ENCODE peak calls at places on chromosomes 3 and 15, in nine cellular contexts. Y is right atrium auricular region; W is cardiac muscle cell; C is endodermal cell; R is fibroblast of lung; G is CD8-positive, alpha-beta memory T cell; N is SK-N-SH; A is lung; B is psoas muscle. U is an unnamed sample. For H3K4me1, the result is how much of the 10 kb centered on the place peaks cover.

GRCh38 chr15:74920472-74920871 is 13.8 kb upstream of the FAM219B start:
- DNase-seq in Y (no peak), W (no peak), C (no peak), R (peak), G (no peak), N (no peak), A (no peak), B (no peak), U (no peak)

GRCh38 chr3:196219194-196219969 is 3.0 kb downstream of the SLC51A start:
- DNase-seq in Y (peak), W (no peak), C (peak), R (peak), G (peak), N (peak), A (peak), B (peak), U (peak)

GRCh38 chr15:41940441-41940857 is 31.9 kb downstream of the EHD4 start:
- DNase-seq in Y (no peak), W (no peak), C (peak), R (peak), G (no peak), N (no peak), A (no peak), B (no peak), U (peak)

GRCh38 chr3:182487048-182487447 is 306.3 kb upstream of the ATP11B start:
- DNase-seq in Y (no peak), W (no peak), C (no peak), R (no peak), G (no peak), N (no peak), A (no peak), B (no peak), U (peak)

GRCh38 chr15:74994236-74994635 is 1.1 kb upstream of the SCAMP5 start:
- DNase-seq in Y (no peak), W (no peak), C (no peak), R (no peak), G (no peak), N (no peak), A (no peak), B (no peak), U (no peak)

GRCh38 chr3:100782359-100782758 is 73.1 kb downstream of the TFG start:
- DNase-seq in Y (no peak), W (no peak), C (no peak), R (no peak), G (no peak), N (no peak), A (no peak), B (no peak), U (peak)

GRCh38 chr3:127103116-127103515 is 89.8 kb upstream of the PRR23E start:
- DNase-seq in Y (no peak), W (no peak), C (no peak), R (no peak), G (no peak), N (no peak), A (no peak), B (no peak), U (no peak)

GRCh38 chr3:13801361-13802214 is 78.3 kb downstream of the WNT7A start:
- DNase-seq in Y (no peak), W (no peak), C (no peak), R (no peak), G (no peak), N (no peak), A (no peak), B (no peak), U (no peak)

GRCh38 chr3:144109944-144110343 is 138.3 kb downstream of the DIPK2A start:
- DNase-seq in Y (no peak), W (no peak), C (no peak), R (no peak), G (no peak), N (no peak), A (no peak), B (no peak), U (no peak)

GRCh38 chr15:44718180-44718926 is 7.0 kb downstream of the B2M start:
- DNase-seq in Y (no peak), W (no peak), C (no peak), R (no peak), G (no peak), N (no peak), A (no peak), B (no peak), U (no peak)

GRCh38 chr15:44719293-44719999 is 8.1 kb downstream of the B2M start:
- DNase-seq in Y (no peak), W (no peak), C (no peak), R (peak), G (peak), N (no peak), A (no peak), B (no peak), U (peak)

GRCh38 chr15:44716983-44717602 is 5.8 kb downstream of the B2M start:
- DNase-seq in Y (no peak), W (no peak), C (no peak), R (no peak), G (no peak), N (no peak), A (no peak), B (no peak), U (no peak)

GRCh38 chr15:44720460-44721185 is 9.3 kb downstream of the B2M start:
- DNase-seq in Y (no peak), W (no peak), C (no peak), R (no peak), G (no peak), N (no peak), A (no peak), B (no peak), U (no peak)

DNA sequence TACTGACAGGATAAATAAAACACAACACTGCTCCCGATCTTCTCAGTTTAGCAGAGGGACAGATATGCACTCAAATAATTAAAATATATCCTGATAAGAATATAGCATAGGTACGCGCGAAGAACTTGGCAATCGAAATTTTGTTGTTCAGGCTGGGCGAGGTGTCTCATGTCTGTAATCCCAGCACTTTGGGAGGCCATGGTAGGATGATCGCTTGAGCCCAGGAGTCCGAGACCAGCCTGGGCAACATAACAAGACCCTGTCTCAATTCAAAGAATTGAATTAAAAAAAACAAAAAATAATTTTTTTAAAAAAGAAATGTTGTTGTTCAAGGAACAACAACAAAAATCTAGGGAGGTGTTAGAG is 7.6 kb downstream of the B2M start:
- DNase-seq in Y (no peak), W (no peak), C (no peak), R (no peak), G (no peak), N (no peak), A (no peak), B (no peak), U (no peak)
- H3K4me1 ChIP-seq in Y (under half), W (under half), C (under half), R (under half), G (half or more), N (under half), A (under half), B (under half), U (under half)

GRCh38 chr15:62104846-62105245 is 38.1 kb downstream of the C2CD4A start:
- DNase-seq in Y (no peak), W (no peak), C (no peak), R (no peak), G (no peak), N (no peak), A (no peak), B (no peak), U (peak)

GRCh38 chr15:62104406-62104805 is 37.6 kb downstream of the C2CD4A start:
- DNase-seq in Y (no peak), W (no peak), C (no peak), R (no peak), G (no peak), N (no peak), A (no peak), B (no peak), U (peak)

GRCh38 chr15:62107561-62108110 is 40.9 kb downstream of the C2CD4A start:
- DNase-seq in Y (no peak), W (no peak), C (no peak), R (peak), G (no peak), N (no peak), A (no peak), B (no peak), U (no peak)

GRCh38 chr15:62103431-62103830 is 36.7 kb downstream of the C2CD4A start:
- DNase-seq in Y (no peak), W (no peak), C (no peak), R (no peak), G (no peak), N (no peak), A (no peak), B (no peak), U (no peak)

GRCh38 chr15:62105266-62105665 is 38.5 kb downstream of the C2CD4A start:
- DNase-seq in Y (no peak), W (no peak), C (no peak), R (no peak), G (no peak), N (no peak), A (no peak), B (no peak), U (no peak)
- H3K27ac ChIP-seq in Y (no peak), W (no peak), C (no peak), R (no peak), G (no peak), N (no peak), A (no peak), B (no peak), U (no peak)

GRCh38 chr3:37905987-37906674 is 44.5 kb downstream of the CTDSPL start:
- DNase-seq in Y (no peak), W (peak), C (no peak), R (peak), G (no peak), N (no peak), A (no peak), B (no peak), U (peak)
- H3K4me3 ChIP-seq in Y (no peak), W (no peak), C (no peak), R (no peak), G (no peak), N (no peak), A (no peak), B (no peak), U (no peak)

GRCh38 chr3:123692671-123693070 is 107.8 kb upstream of the HACD2 start:
- DNase-seq in Y (no peak), W (no peak), C (no peak), R (no peak), G (no peak), N (no peak), A (no peak), B (no peak), U (no peak)
- H3K4me1 ChIP-seq in Y (under half), W (under half), C (under half), R (half or more), G (under half), N (under half), A (under half), B (under half), U (under half)

GRCh38 chr3:193176690-193177089 is 64.3 kb upstream of the PLAAT1 start:
- DNase-seq in Y (no peak), W (no peak), C (no peak), R (no peak), G (no peak), N (no peak), A (no peak), B (no peak), U (peak)
- H3K27ac ChIP-seq in Y (no peak), W (no peak), C (no peak), R (no peak), G (no peak), N (no peak), A (no peak), B (no peak), U (no peak)

GRCh38 chr15:96355561-96356129 is 25.1 kb downstream of the NR2F2 start:
- DNase-seq in Y (no peak), W (no peak), C (no peak), R (no peak), G (no peak), N (no peak), A (no peak), B (peak), U (peak)
- H3K4me3 ChIP-seq in Y (no peak), W (no peak), C (no peak), R (peak), G (no peak), N (no peak), A (no peak), B (no peak), U (no peak)

GRCh38 chr15:69319384-69320375 is 21.0 kb downstream of the PAQR5 start:
- DNase-seq in Y (no peak), W (no peak), C (no peak), R (no peak), G (no peak), N (no peak), A (no peak), B (no peak), U (no peak)
- H3K4me1 ChIP-seq in Y (under half), W (under half), C (under half), R (under half), G (under half), N (under half), A (under half), B (under half), U (under half)

DNA sequence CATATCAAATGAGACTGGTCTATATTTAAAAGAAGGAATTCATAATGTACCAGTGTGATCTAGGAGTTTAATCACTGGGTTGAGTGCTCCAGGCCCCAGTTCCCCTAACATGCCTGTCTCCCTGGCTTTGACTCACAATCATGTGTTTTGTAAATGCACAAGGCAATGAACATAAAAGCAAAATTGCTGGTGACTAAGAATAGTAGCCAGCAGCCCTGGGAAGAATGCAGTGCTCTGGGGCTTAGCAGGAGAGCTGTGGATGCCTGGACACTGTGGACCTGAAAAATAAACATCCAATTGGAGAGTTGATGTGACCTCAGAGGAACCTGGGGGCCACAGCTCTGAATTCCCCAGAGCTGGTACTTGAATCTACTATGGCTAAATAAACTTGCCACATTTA is 50.3 kb downstream of the SYNPR start:
- DNase-seq in Y (no peak), W (peak), C (no peak), R (peak), G (no peak), N (no peak), A (no peak), B (no peak), U (no peak)
- H3K27ac ChIP-seq in Y (peak), W (peak), C (no peak), R (no peak), G (no peak), N (no peak), A (peak), B (no peak), U (no peak)

DNA sequence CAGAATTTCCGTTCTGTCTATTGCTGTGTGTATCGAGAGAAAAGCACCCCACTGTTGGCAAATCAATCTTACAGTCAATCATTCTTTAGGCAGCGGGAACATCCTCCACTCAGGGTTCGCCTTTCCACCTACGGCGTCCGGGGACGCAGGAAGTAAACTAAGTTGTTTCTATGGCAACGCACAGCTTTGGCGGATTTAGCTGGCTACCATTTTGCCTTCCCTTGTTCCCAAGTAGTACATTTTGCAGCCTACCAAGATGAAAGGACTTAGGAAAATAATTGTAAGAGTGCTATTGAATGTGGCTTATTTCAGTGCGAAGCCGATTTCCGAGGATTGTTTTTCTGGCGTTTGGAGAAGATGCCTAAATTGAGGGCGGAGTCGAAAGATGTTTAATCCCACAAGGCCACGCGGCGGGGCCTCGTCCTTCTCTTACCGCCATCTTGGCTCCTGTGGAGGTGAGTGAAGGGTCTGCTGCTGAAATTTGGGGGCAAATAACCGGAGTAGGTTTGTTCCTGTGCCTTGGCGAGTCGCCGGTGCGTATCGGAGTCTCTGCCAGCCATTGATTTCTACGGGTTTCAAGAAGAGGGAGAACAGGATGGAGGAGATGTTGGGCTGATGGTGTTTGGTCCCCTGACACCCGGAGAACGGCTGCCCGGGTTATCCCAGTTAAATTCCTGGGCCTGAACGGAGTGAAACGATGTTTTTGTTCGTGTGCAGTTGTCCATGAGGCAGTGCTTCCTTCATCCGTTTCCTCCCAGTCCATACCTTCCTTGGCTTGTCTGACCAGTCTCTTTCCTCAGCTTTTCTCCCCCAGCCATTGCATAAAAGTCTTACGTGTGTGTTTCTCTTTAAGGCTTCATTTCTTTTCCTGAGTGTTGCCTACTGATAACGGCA is at the start of gene RPL35A:
- DNase-seq in Y (peak), W (peak), C (peak), R (peak), G (peak), N (peak), A (peak), B (peak), U (peak)
- H3K4me3 ChIP-seq in Y (peak), W (peak), C (peak), R (peak), G (peak), N (peak), A (peak), B (peak), U (peak)

U was measured in SJCRH30.